ENCODE peak calls at places on chromosome 4, in eight cellular contexts. F, W, Q, U, P, O, Y and N are unnamed samples.

GRCh38 chr4:6953751-6954380 is 44.2 kb downstream of the TBC1D14 start:
- DNase-seq in O (peak; percentile 42), F (no peak), W (peak; percentile 61), Q (no peak), Y (peak; percentile 91), U (peak; percentile 86), P (peak; percentile 91), N (peak; percentile 94)

GRCh38 chr4:107721436-107722090 is 1.5 kb upstream of the PAPSS1 start:
- DNase-seq in Q (no peak), W (no peak), F (no peak), P (peak; percentile 81), O (no peak), U (peak; percentile 75), Y (peak; percentile 57), N (no peak)

GRCh38 chr4:3409571-3410091 is 32.1 kb upstream of the HGFAC start:
- DNase-seq in W (no peak), F (no peak), Q (no peak), P (peak; percentile 61), Y (no peak), U (no peak), O (peak; percentile 4), N (no peak)

GRCh38 chr4:41380758-41381157 is 124.0 kb downstream of the UCHL1 start:
- DNase-seq in W (no peak), U (no peak), O (no peak), Y (no peak), Q (no peak), F (no peak), P (no peak), N (no peak)

GRCh38 chr4:2789801-2790582 is 2.9 kb upstream of the SH3BP2 start:
- DNase-seq in P (peak; percentile 52), O (peak; percentile 7), Q (no peak), F (no peak), Y (no peak), W (peak; percentile 41), U (no peak), N (peak; percentile 16)

GRCh38 chr4:15457401-15458201 is 12.1 kb upstream of the CC2D2A start:
- DNase-seq in O (no peak), Y (no peak), W (peak; percentile 32), U (no peak), P (no peak), F (peak; percentile 24), Q (no peak), N (no peak)

GRCh38 chr4:15500721-15501120 is 31.0 kb downstream of the CC2D2A start:
- DNase-seq in F (no peak), O (no peak), Y (no peak), Q (no peak), U (no peak), P (no peak), W (no peak), N (no peak)

GRCh38 chr4:140995058-140995457 is 138.2 kb downstream of the RNF150 start:
- DNase-seq in O (no peak), P (no peak), W (no peak), Q (no peak), U (no peak), F (no peak), Y (no peak), N (peak; percentile 36)

GRCh38 chr4:41169256-41169655 is 45.1 kb downstream of the APBB2 start:
- DNase-seq in W (no peak), P (no peak), O (no peak), Q (no peak), Y (no peak), U (no peak), F (no peak), N (no peak)

DNA sequence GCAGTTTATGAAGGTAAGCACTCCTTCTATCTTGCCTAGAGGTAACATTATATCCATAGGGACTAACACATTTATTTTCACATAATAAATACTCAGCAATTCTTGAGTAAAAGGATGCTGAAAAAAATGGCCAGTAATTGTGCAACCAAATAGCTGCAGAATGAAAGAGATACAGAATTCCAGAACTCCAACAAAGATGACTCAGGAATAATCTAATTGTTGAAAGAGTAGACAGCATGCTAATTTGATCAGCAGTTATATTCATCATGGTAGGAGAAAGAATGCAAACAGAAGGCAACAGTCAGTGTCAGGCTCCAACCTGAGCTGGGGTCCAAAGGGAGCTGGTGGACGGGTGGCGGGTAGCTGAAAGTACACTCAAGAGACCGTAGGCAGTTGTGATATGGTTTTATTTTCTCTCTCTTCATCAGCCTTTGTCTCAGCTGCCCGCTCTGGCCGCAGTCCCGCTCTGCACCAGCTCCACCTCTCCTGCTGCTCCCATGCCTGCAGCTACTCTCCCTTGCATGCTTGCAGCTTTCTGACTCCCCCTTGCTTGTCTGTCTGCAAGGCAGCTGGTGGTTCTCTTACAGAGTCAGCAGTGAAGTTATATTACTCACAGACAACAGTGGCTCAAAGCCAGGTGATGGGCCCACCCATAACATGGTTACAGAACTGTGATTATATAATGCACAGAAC is 1150.0 kb downstream of the STIM2 start:
- DNase-seq in Y (no peak), P (peak; percentile 41), U (no peak), W (no peak), O (no peak), Q (no peak), F (no peak), N (no peak)
- TF ChIP-seq EP300 in Y (no peak), P (no peak), U (no peak), W (no peak), O (no peak), Q (no peak), F (no peak), N (no peak)

GRCh38 chr4:154082760-154083530 is 294.1 kb upstream of the SFRP2 start:
- DNase-seq in U (peak; percentile 57), Y (no peak), O (no peak), W (peak; percentile 12), P (no peak), Q (no peak), F (no peak), N (no peak)
- TF ChIP-seq CTCF in U (peak; percentile 85), Y (no peak), O (no peak), W (peak; percentile 49), P (no peak), Q (no peak), F (no peak), N (no peak)

GRCh38 chr4:169397762-169398161 is 127.0 kb upstream of the SH3RF1 start:
- DNase-seq in O (no peak), W (no peak), U (no peak), P (no peak), Y (no peak), F (no peak), Q (no peak), N (no peak)
- TF ChIP-seq EP300 in O (no peak), W (no peak), U (no peak), P (no peak), Y (no peak), F (no peak), Q (no peak), N (no peak)

GRCh38 chr4:154781126-154781982 is at the start of gene RBM46:
- DNase-seq in O (no peak), Y (no peak), F (no peak), W (peak; percentile 26), P (peak; percentile 76), Q (no peak), U (peak; percentile 48), N (no peak)

GRCh38 chr4:154781983-154782293 is 866 bp downstream of the RBM46 start:
- DNase-seq in O (no peak), W (no peak), P (no peak), Q (no peak), F (no peak), Y (no peak), U (no peak), N (no peak)

DNA sequence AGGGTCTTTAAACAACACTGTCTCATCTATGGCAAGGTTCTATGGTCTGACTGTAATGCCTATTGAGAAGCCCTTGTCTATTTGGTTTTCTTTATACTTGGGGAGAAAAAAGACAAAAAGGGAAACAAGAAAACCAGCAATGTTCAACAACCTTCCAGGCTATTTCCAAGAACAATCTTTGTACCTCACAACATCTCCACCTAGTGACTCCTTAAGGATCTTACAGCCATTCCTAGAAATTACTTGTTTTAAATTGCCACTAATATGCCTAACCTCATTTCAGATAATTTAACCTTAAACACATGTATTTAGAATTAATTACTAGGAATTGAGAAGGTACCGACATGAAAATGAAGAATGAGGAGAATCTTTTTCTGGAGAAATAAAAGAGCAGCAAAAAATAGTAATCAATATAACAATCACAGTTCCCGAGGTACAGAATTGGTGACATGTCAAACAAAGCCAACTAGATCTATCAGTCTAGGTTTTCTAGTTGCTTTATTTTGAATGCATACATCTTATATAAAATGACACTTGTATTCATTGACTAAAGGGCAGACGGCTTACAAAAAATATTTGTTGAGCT is 1.6 kb upstream of the RBM46 start:
- DNase-seq in O (no peak), P (no peak), Q (peak; percentile 13), U (no peak), F (peak; percentile 23), Y (no peak), W (peak; percentile 33), N (no peak)
- TF ChIP-seq CTCF in O (peak; percentile 35), P (peak; percentile 43), Q (peak; percentile 57), U (peak; percentile 58), F (peak; percentile 57), Y (peak; percentile 43), W (peak; percentile 64), N (no peak)

GRCh38 chr4:8837181-8837811 is 34.3 kb downstream of the HMX1 start:
- DNase-seq in Q (no peak), U (peak; percentile 48), W (peak; percentile 26), Y (peak; percentile 3), P (peak; percentile 63), F (no peak), O (no peak), N (no peak)
- TF ChIP-seq EP300 in Q (no peak), U (no peak), W (no peak), Y (no peak), P (no peak), F (no peak), O (no peak), N (no peak)

GRCh38 chr4:10691651-10692050 is 7.1 kb upstream of the CLNK start:
- DNase-seq in U (no peak), O (no peak), P (no peak), W (no peak), Q (no peak), Y (no peak), F (no peak), N (no peak)
- TF ChIP-seq CTCF in U (no peak), O (no peak), P (no peak), W (no peak), Q (no peak), Y (no peak), F (no peak), N (no peak)

GRCh38 chr4:176794151-176794550 is 1.4 kb upstream of the VEGFC start:
- DNase-seq in Q (peak; percentile 37), P (no peak), F (no peak), W (no peak), O (no peak), Y (no peak), U (no peak), N (no peak)
- TF ChIP-seq EP300 in Q (peak; percentile 31), P (no peak), F (no peak), W (no peak), O (no peak), Y (no peak), U (no peak), N (no peak)

GRCh38 chr4:164700471-164700870 is 53.5 kb upstream of the SMIM31 start:
- DNase-seq in U (peak; percentile 81), Q (peak; percentile 2), Y (no peak), W (peak; percentile 6), P (no peak), O (no peak), F (peak; percentile 28), N (no peak)
- TF ChIP-seq CTCF in U (peak; percentile 84), Q (no peak), Y (no peak), W (peak; percentile 46), P (no peak), O (no peak), F (peak; percentile 62), N (no peak)